ENCODE peak calls at places on chromosomes 4 and X, in eight cellular contexts. R, E, X, Q, Z, G, A and I are unnamed samples.

GRCh38 chrX:32571579-32571978 is 639.8 kb downstream of the DMD start:
- DNase-seq in R (no peak), E (no peak), X (no peak), Q (peak), Z (no peak), G (no peak), A (no peak), I (no peak)

GRCh38 chr4:8391972-8392371 is 48.6 kb downstream of the ACOX3 start:
- DNase-seq in R (peak), E (no peak), X (peak), Q (peak), Z (peak), G (peak), A (no peak), I (no peak)

GRCh38 chrX:14673764-14674163 is 144.4 kb downstream of the GLRA2 start:
- DNase-seq in R (no peak), E (no peak), X (peak), Q (peak), Z (no peak), G (no peak), A (peak), I (no peak)

GRCh38 chr4:161505141-161505540 is 658.7 kb downstream of the FSTL5 start:
- DNase-seq in R (no peak), E (no peak), X (no peak), Q (no peak), Z (no peak), G (no peak), A (no peak), I (no peak)

GRCh38 chrX:16579517-16579916 is 70.4 kb upstream of the S100G start:
- DNase-seq in R (no peak), E (no peak), X (no peak), Q (no peak), Z (no peak), G (no peak), A (no peak), I (no peak)

GRCh38 chrX:155028192-155028591 is 1.5 kb downstream of the FUNDC2 start:
- DNase-seq in R (no peak), E (no peak), X (no peak), Q (no peak), Z (no peak), G (no peak), A (no peak), I (no peak)

GRCh38 chrX:129772796-129773431 is 6.8 kb upstream of the SASH3 start:
- DNase-seq in R (peak), E (no peak), X (no peak), Q (no peak), Z (no peak), G (peak), A (no peak), I (no peak)

GRCh38 chr4:32994956-32995849 is 2275.0 kb downstream of the PCDH7 start:
- DNase-seq in R (no peak), E (no peak), X (no peak), Q (no peak), Z (no peak), G (no peak), A (no peak), I (no peak)

GRCh38 chr4:138650917-138651564 is 364.5 kb upstream of the NOCT start:
- DNase-seq in R (no peak), E (no peak), X (peak), Q (peak), Z (no peak), G (no peak), A (no peak), I (no peak)

GRCh38 chr4:24419147-24420034 is 165.0 kb downstream of the DHX15 start:
- DNase-seq in R (peak), E (peak), X (peak), Q (peak), Z (no peak), G (peak), A (peak), I (peak)

GRCh38 chr4:147581601-147582350 is 35.4 kb upstream of the TMEM184C start:
- DNase-seq in R (no peak), E (no peak), X (peak), Q (peak), Z (no peak), G (no peak), A (no peak), I (no peak)

GRCh38 chrX:39012561-39013209 is 211.4 kb downstream of the MID1IP1 start:
- DNase-seq in R (no peak), E (no peak), X (no peak), Q (peak), Z (no peak), G (no peak), A (no peak), I (no peak)

GRCh38 chr4:148052448-148052847 is 320.6 kb downstream of the ARHGAP10 start:
- DNase-seq in R (no peak), E (no peak), X (no peak), Q (peak), Z (no peak), G (no peak), A (no peak), I (no peak)

GRCh38 chrX:70769659-70770232 is 138.8 kb downstream of the TEX11 start:
- DNase-seq in R (no peak), E (no peak), X (peak), Q (peak), Z (no peak), G (no peak), A (no peak), I (no peak)

GRCh38 chrX:11757729-11758399 is at the start of gene MSL3:
- DNase-seq in R (peak), E (peak), X (peak), Q (peak), Z (no peak), G (peak), A (peak), I (no peak)

GRCh38 chrX:3655181-3655580 is 58.3 kb downstream of the PRKX start:
- DNase-seq in R (no peak), E (no peak), X (no peak), Q (no peak), Z (no peak), G (no peak), A (no peak), I (no peak)

GRCh38 chr4:185797018-185797417 is 15.0 kb downstream of the SORBS2 start:
- DNase-seq in R (no peak), E (no peak), X (no peak), Q (no peak), Z (no peak), G (no peak), A (no peak), I (no peak)

GRCh38 chrX:68945603-68946228 is 116.9 kb downstream of the EFNB1 start:
- DNase-seq in R (no peak), E (peak), X (peak), Q (peak), Z (no peak), G (no peak), A (no peak), I (no peak)

GRCh38 chr4:54687887-54688841 is 30.4 kb downstream of the KIT start:
- DNase-seq in R (no peak), E (no peak), X (peak), Q (peak), Z (no peak), G (no peak), A (no peak), I (no peak)

GRCh38 chrX:15675490-15675921 is 10.9 kb upstream of the CLTRN start:
- DNase-seq in R (peak), E (peak), X (no peak), Q (no peak), Z (peak), G (peak), A (peak), I (peak)

GRCh38 chrX:41066969-41067368 is 18.3 kb upstream of the USP9X start:
- DNase-seq in R (no peak), E (no peak), X (no peak), Q (no peak), Z (no peak), G (no peak), A (no peak), I (no peak)

GRCh38 chrX:12974217-12974796 is 603 bp upstream of the TMSB4X start:
- DNase-seq in R (peak), E (peak), X (peak), Q (peak), Z (no peak), G (peak), A (peak), I (peak)

GRCh38 chrX:1391707-1392375 is at the start of gene SLC25A6:
- DNase-seq in R (peak), E (peak), X (peak), Q (peak), Z (peak), G (peak), A (peak), I (peak)
- TF ChIP-seq CTCF in R (peak), E (peak), X (no peak), Q (no peak), Z (peak), G (peak), A (no peak), I (no peak)

DNA sequence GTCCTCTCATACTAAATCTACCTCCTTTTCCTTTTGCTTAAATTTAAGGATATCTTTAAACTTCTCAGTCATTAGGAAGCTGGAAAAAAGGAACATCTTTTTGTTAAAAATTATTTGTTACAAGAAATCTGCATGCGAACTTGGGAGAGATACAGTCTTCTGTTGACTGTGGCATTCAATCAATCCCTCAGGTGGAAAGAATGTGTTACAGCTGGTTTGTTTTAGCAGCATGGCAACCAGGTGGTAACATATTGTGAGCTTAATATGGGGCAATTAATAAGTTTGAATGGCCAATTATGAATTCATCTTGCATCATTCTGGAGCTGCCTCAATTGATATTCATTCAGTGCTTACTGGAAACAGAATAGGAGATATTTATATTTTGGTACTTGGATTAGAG is 135.0 kb downstream of the GC start:
- DNase-seq in R (no peak), E (no peak), X (no peak), Q (no peak), Z (no peak), G (no peak), A (no peak), I (no peak)
- TF ChIP-seq CTCF in R (no peak), E (peak), X (no peak), Q (no peak), Z (no peak), G (no peak), A (no peak), I (no peak)

GRCh38 chr4:163755013-163755412 is 260.5 kb downstream of the TMA16 start:
- DNase-seq in R (no peak), E (no peak), X (peak), Q (peak), Z (no peak), G (no peak), A (no peak), I (no peak)

GRCh38 chr4:163762756-163763155 is 268.3 kb downstream of the TMA16 start:
- DNase-seq in R (no peak), E (no peak), X (no peak), Q (no peak), Z (no peak), G (no peak), A (no peak), I (no peak)

GRCh38 chr4:163758032-163758431 is 263.5 kb downstream of the TMA16 start:
- DNase-seq in R (no peak), E (no peak), X (no peak), Q (no peak), Z (no peak), G (no peak), A (no peak), I (no peak)
- TF ChIP-seq CTCF in R (no peak), E (no peak), X (no peak), Q (no peak), Z (peak), G (no peak), A (no peak), I (no peak)

GRCh38 chrX:150774798-150775568 is 81.8 kb downstream of the MTMR1 start:
- DNase-seq in R (no peak), E (no peak), X (no peak), Q (no peak), Z (no peak), G (no peak), A (no peak), I (no peak)
- TF ChIP-seq CTCF in R (no peak), E (no peak), X (no peak), Q (no peak), Z (peak), G (no peak), A (no peak), I (no peak)